ENCODE peak calls at places on chromosomes 6 and 20, in four cellular contexts. O is K562, P is SK-N-SH, J is GM12878. B is an unnamed sample. For H3K79me2, the result is how much of the 10 kb centered on the place peaks cover.

GRCh38 chr6:93474733-93475179 is 55.4 kb upstream of the EPHA7 start:
- DNase-seq in O (no peak), P (no peak), J (no peak), B (no peak)

GRCh38 chr20:57620274-57620990 is at the start of gene ZBP1:
- DNase-seq in O (no peak), P (no peak), J (peak), B (no peak)

GRCh38 chr20:2130062-2130591 is 28.5 kb downstream of the STK35 start:
- DNase-seq in O (no peak), P (no peak), J (no peak), B (no peak)

GRCh38 chr20:37880726-37881591 is 22.0 kb upstream of the VSTM2L start:
- DNase-seq in O (peak), P (peak), J (no peak), B (no peak)

GRCh38 chr6:165663736-165664552 is 903 bp upstream of the PDE10A start:
- DNase-seq in O (no peak), P (no peak), J (no peak), B (peak)

GRCh38 chr20:35404614-35405259 is 7.0 kb downstream of the UQCC1 start:
- DNase-seq in O (no peak), P (no peak), J (peak), B (no peak)

GRCh38 chr6:49890988-49891387 is 24.7 kb upstream of the CRISP1 start:
- DNase-seq in O (no peak), P (no peak), J (no peak), B (peak)

GRCh38 chr6:77962070-77962469 is 309.2 kb downstream of the MEI4 start:
- DNase-seq in O (no peak), P (no peak), J (no peak), B (no peak)

GRCh38 chr6:44309092-44309491 is 4.1 kb downstream of the AARS2 start:
- DNase-seq in O (no peak), P (no peak), J (no peak), B (no peak)

GRCh38 chr6:26270121-26270861 is 94.7 kb upstream of the BTN3A2 start:
- DNase-seq in O (no peak), P (no peak), J (no peak), B (no peak)

GRCh38 chr6:132780770-132781371 is 17.6 kb downstream of the SLC18B1 start:
- DNase-seq in O (no peak), P (no peak), J (no peak), B (no peak)

GRCh38 chr6:153511896-153512496 is 380.9 kb upstream of the RGS17 start:
- DNase-seq in O (peak), P (peak), J (no peak), B (no peak)

GRCh38 chr6:113529191-113529590 is 328.0 kb upstream of the MARCKS start:
- DNase-seq in O (no peak), P (peak), J (no peak), B (no peak)

GRCh38 chr6:170207586-170207985 is 83.3 kb downstream of the DLL1 start:
- DNase-seq in O (no peak), P (no peak), J (no peak), B (peak)

GRCh38 chr20:43667341-43668132 is 623 bp downstream of the MYBL2 start:
- DNase-seq in O (peak), P (peak), J (no peak), B (no peak)

GRCh38 chr6:36703081-36703606 is 5.5 kb downstream of the RAB44 start:
- DNase-seq in O (no peak), P (no peak), J (no peak), B (no peak)

GRCh38 chr6:129498950-129499870 is 210.8 kb downstream of the ARHGAP18 start:
- DNase-seq in O (peak), P (peak), J (no peak), B (no peak)

GRCh38 chr6:129499871-129500219 is 210.1 kb downstream of the ARHGAP18 start:
- DNase-seq in O (no peak), P (no peak), J (no peak), B (no peak)

GRCh38 chr6:129497591-129498555 is 212.1 kb downstream of the ARHGAP18 start:
- DNase-seq in O (no peak), P (no peak), J (no peak), B (no peak)

GRCh38 chr6:129500958-129501381 is 209.0 kb downstream of the ARHGAP18 start:
- DNase-seq in O (peak), P (peak), J (no peak), B (no peak)

GRCh38 chr6:129498556-129498940 is 211.4 kb downstream of the ARHGAP18 start:
- DNase-seq in O (no peak), P (no peak), J (no peak), B (no peak)
- TF ChIP-seq NRF1 in O (no peak), P (no peak), J (no peak), B (no peak)

GRCh38 chr6:111766524-111766857 is 106.8 kb downstream of the FYN start:
- DNase-seq in O (no peak), P (no peak), J (no peak), B (no peak)

GRCh38 chr6:111769365-111770127 is 103.7 kb downstream of the FYN start:
- DNase-seq in O (no peak), P (no peak), J (no peak), B (no peak)

GRCh38 chr6:111765681-111766523 is 107.3 kb downstream of the FYN start:
- DNase-seq in O (no peak), P (no peak), J (no peak), B (no peak)

GRCh38 chr6:111768431-111768770 is 104.9 kb downstream of the FYN start:
- DNase-seq in O (peak), P (no peak), J (no peak), B (no peak)

DNA sequence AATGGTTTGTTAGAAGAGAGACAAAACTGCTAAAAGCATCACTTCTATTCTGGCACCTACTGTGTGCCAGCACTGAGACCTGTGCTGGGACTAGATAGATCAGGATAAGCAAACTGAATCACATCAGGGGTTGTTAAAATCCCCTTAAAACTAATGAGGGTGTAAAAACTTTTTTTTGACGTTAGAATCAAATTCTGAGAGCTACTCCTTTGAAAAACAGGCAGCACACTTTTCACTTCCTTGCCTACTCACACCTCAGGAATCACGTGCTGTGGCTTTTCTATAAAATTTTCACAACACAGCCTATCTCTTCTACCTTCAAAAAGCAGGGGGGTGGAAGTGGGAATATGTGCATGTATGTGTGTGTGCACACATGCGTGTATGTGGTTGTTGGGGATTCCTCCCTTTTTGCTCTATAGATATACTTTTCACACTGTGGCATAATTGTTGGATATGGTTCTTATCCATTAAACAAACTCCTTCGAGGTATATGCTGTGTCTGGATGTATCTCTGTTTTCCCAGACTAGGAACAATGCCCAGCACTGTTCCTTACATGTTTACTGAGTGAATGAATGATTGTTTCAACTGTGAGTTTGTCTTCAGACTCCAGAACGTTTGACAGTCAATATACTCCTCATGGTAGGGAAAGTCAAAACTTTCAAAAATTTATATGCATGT is 105.4 kb downstream of the FYN start:
- DNase-seq in O (no peak), P (no peak), J (no peak), B (no peak)
- H3K79me2 ChIP-seq in O (under half), P (under half), J (half or more), B (under half)

GRCh38 chr6:20370393-20370792 is 31.3 kb upstream of the E2F3 start:
- DNase-seq in O (no peak), P (no peak), J (no peak), B (no peak)
- TF ChIP-seq NRF1 in O (no peak), P (no peak), J (no peak), B (no peak)

GRCh38 chr6:1390071-1390804 is 862 bp downstream of the FOXF2 start:
- DNase-seq in O (no peak), P (no peak), J (no peak), B (peak)
- H3K79me2 ChIP-seq in O (under half), P (under half), J (under half), B (under half)

GRCh38 chr6:40349566-40350192 is 237.5 kb downstream of the LRFN2 start:
- DNase-seq in O (no peak), P (no peak), J (no peak), B (peak)

GRCh38 chr6:40346241-40346640 is 240.9 kb downstream of the LRFN2 start:
- DNase-seq in O (no peak), P (no peak), J (no peak), B (no peak)

GRCh38 chr6:40348591-40348990 is 238.6 kb downstream of the LRFN2 start:
- DNase-seq in O (no peak), P (peak), J (no peak), B (peak)

GRCh38 chr6:40349092-40349491 is 238.1 kb downstream of the LRFN2 start:
- DNase-seq in O (no peak), P (no peak), J (no peak), B (no peak)

GRCh38 chr6:40347571-40348011 is 239.6 kb downstream of the LRFN2 start:
- DNase-seq in O (no peak), P (peak), J (no peak), B (no peak)
- TF ChIP-seq NRF1 in O (no peak), P (no peak), J (no peak), B (no peak)